ENCODE peak calls at places on chromosomes 11 and 22, in nine cellular contexts. M, I, B, V, T, W, F, R and E are unnamed samples.

GRCh38 chr11:46981429-46981828 is 44.9 kb downstream of the CSTPP1 start:
- DNase-seq in M (no peak), I (no peak), B (no peak), V (no peak), T (no peak), W (no peak), F (no peak), R (no peak), E (no peak)

GRCh38 chr11:67355794-67356550 is 2.6 kb upstream of the POLD4 start:
- DNase-seq in M (no peak), I (no peak), B (no peak), V (no peak), T (no peak), W (peak; percentile 30), F (no peak), R (no peak), E (no peak)

GRCh38 chr11:92123540-92123939 is 101.1 kb upstream of the FAT3 start:
- DNase-seq in M (no peak), I (no peak), B (no peak), V (no peak), T (no peak), W (no peak), F (peak; percentile 86), R (no peak), E (no peak)

GRCh38 chr11:80146231-80146630 is 705.4 kb upstream of the TENM4 start:
- DNase-seq in M (peak; percentile 62), I (no peak), B (no peak), V (no peak), T (no peak), W (no peak), F (no peak), R (no peak), E (no peak)

GRCh38 chr11:17185938-17186337 is 21.8 kb downstream of the PIK3C2A start:
- DNase-seq in M (no peak), I (no peak), B (no peak), V (no peak), T (no peak), W (no peak), F (no peak), R (no peak), E (no peak)

GRCh38 chr22:32132783-32133182 is 26.3 kb downstream of the C22orf42 start:
- DNase-seq in M (no peak), I (no peak), B (no peak), V (no peak), T (no peak), W (no peak), F (no peak), R (no peak), E (no peak)

GRCh38 chr22:49205401-49205800 is 622.3 kb downstream of the BRD1 start:
- DNase-seq in M (no peak), I (no peak), B (peak; percentile 33), V (no peak), T (no peak), W (no peak), F (no peak), R (no peak), E (no peak)

GRCh38 chr11:116993599-116993998 is 104.6 kb downstream of the SIK3 start:
- DNase-seq in M (no peak), I (no peak), B (no peak), V (no peak), T (no peak), W (no peak), F (no peak), R (no peak), E (no peak)

GRCh38 chr22:34847072-34847471 is 218.9 kb upstream of the ISX start:
- DNase-seq in M (no peak), I (no peak), B (no peak), V (no peak), T (no peak), W (no peak), F (peak; percentile 62), R (no peak), E (no peak)

GRCh38 chr11:14499178-14499559 is 442 bp downstream of the COPB1 start:
- DNase-seq in M (no peak), I (no peak), B (peak; percentile 54), V (no peak), T (peak; percentile 20), W (no peak), F (peak; percentile 38), R (no peak), E (no peak)

GRCh38 chr11:8947230-8947943 is 4.6 kb upstream of the ASCL3 start:
- DNase-seq in M (no peak), I (no peak), B (no peak), V (no peak), T (no peak), W (no peak), F (no peak), R (no peak), E (no peak)

GRCh38 chr11:120576606-120577005 is 65.1 kb downstream of the GRIK4 start:
- DNase-seq in M (no peak), I (no peak), B (no peak), V (no peak), T (no peak), W (no peak), F (no peak), R (no peak), E (no peak)

GRCh38 chr11:122523841-122524531 is 131.5 kb upstream of the UBASH3B start:
- DNase-seq in M (no peak), I (no peak), B (no peak), V (no peak), T (no peak), W (no peak), F (peak; percentile 7), R (no peak), E (peak; percentile 40)

GRCh38 chr11:104992781-104993180 is 24.4 kb upstream of the CASP4 start:
- DNase-seq in M (no peak), I (no peak), B (no peak), V (no peak), T (no peak), W (no peak), F (no peak), R (no peak), E (no peak)

GRCh38 chr11:122186439-122187080 is 70.5 kb upstream of the BLID start:
- DNase-seq in M (no peak), I (no peak), B (no peak), V (no peak), T (no peak), W (no peak), F (peak; percentile 98), R (peak; percentile 96), E (no peak)